ENCODE peak calls at places on chromosomes 16 and 17, in six cellular contexts. One of them, this sample, is unnamed.

GRCh38 chr17:10048951-10049350 is 143.9 kb upstream of the RCVRN start:
- DNase-seq in adipocyte: no peak
- DNase-seq in WERI-Rb-1: no peak
- DNase-seq in SJCRH30: no peak
- DNase-seq in stomach: no peak
- DNase-seq in cardiac fibroblast: no peak
- DNase-seq in this sample: no peak

GRCh38 chr17:30323895-30324319 is 9.9 kb downstream of the TMIGD1 start:
- DNase-seq in stomach: peak; percentile 37
- DNase-seq in adipocyte: peak; percentile 22
- DNase-seq in WERI-Rb-1: no peak
- DNase-seq in SJCRH30: peak; percentile 26
- DNase-seq in cardiac fibroblast: peak; percentile 66
- DNase-seq in this sample: peak; percentile 24

GRCh38 chr17:4248504-4249277 is 15.1 kb downstream of the ANKFY1 start:
- DNase-seq in cardiac fibroblast: no peak
- DNase-seq in WERI-Rb-1: no peak
- DNase-seq in stomach: no peak
- DNase-seq in SJCRH30: no peak
- DNase-seq in adipocyte: peak; percentile 7
- DNase-seq in this sample: no peak

GRCh38 chr17:50221500-50222480 is 20.4 kb upstream of the COL1A1 start:
- DNase-seq in WERI-Rb-1: no peak
- DNase-seq in adipocyte: peak; percentile 83
- DNase-seq in cardiac fibroblast: peak; percentile 66
- DNase-seq in stomach: no peak
- DNase-seq in SJCRH30: no peak
- DNase-seq in this sample: peak; percentile 36

GRCh38 chr17:80833952-80834895 is 157.4 kb upstream of the CHMP6 start:
- DNase-seq in SJCRH30: no peak
- DNase-seq in adipocyte: peak; percentile 78
- DNase-seq in stomach: no peak
- DNase-seq in WERI-Rb-1: peak; percentile 64
- DNase-seq in cardiac fibroblast: peak; percentile 79
- DNase-seq in this sample: no peak

GRCh38 chr17:67055811-67056745 is 11.7 kb downstream of the CACNG1 start:
- DNase-seq in stomach: no peak
- DNase-seq in SJCRH30: no peak
- DNase-seq in WERI-Rb-1: peak; percentile 6
- DNase-seq in adipocyte: no peak
- DNase-seq in cardiac fibroblast: no peak
- DNase-seq in this sample: no peak

GRCh38 chr17:44473367-44473766 is 29.8 kb downstream of the GPATCH8 start:
- DNase-seq in stomach: no peak
- DNase-seq in WERI-Rb-1: no peak
- DNase-seq in cardiac fibroblast: no peak
- DNase-seq in SJCRH30: no peak
- DNase-seq in adipocyte: peak; percentile 11
- DNase-seq in this sample: no peak

GRCh38 chr17:57257213-57257873 is 1.0 kb downstream of the MSI2 start:
- DNase-seq in WERI-Rb-1: peak; percentile 67
- DNase-seq in adipocyte: peak; percentile 38
- DNase-seq in stomach: no peak
- DNase-seq in SJCRH30: peak; percentile 41
- DNase-seq in cardiac fibroblast: peak; percentile 3
- DNase-seq in this sample: peak; percentile 40

GRCh38 chr16:54284319-54284930 is 2.2 kb downstream of the IRX3 start:
- DNase-seq in SJCRH30: no peak
- DNase-seq in stomach: peak; percentile 58
- DNase-seq in WERI-Rb-1: peak; percentile 12
- DNase-seq in cardiac fibroblast: no peak
- DNase-seq in adipocyte: no peak
- DNase-seq in this sample: no peak

GRCh38 chr16:85288869-85289660 is 176.8 kb upstream of the CIBAR2 start:
- DNase-seq in adipocyte: no peak
- DNase-seq in WERI-Rb-1: no peak
- DNase-seq in SJCRH30: no peak
- DNase-seq in cardiac fibroblast: no peak
- DNase-seq in stomach: peak; percentile 43
- DNase-seq in this sample: no peak

GRCh38 chr17:75679706-75680201 is 12.6 kb downstream of the SAP30BP start:
- DNase-seq in SJCRH30: no peak
- DNase-seq in WERI-Rb-1: no peak
- DNase-seq in adipocyte: peak; percentile 51
- DNase-seq in cardiac fibroblast: peak; percentile 57
- DNase-seq in stomach: peak; percentile 72
- DNase-seq in this sample: no peak

GRCh38 chr17:80724723-80725388 is 180.2 kb downstream of the RPTOR start:
- DNase-seq in cardiac fibroblast: peak; percentile 90
- DNase-seq in SJCRH30: peak; percentile 87
- DNase-seq in WERI-Rb-1: no peak
- DNase-seq in adipocyte: peak; percentile 82
- DNase-seq in stomach: no peak
- DNase-seq in this sample: no peak

GRCh38 chr16:28292731-28293588 is 635 bp downstream of the SBK1 start:
- DNase-seq in cardiac fibroblast: no peak
- DNase-seq in adipocyte: no peak
- DNase-seq in SJCRH30: no peak
- DNase-seq in WERI-Rb-1: peak; percentile 65
- DNase-seq in stomach: no peak
- DNase-seq in this sample: no peak

GRCh38 chr16:49452568-49452967 is 79.0 kb downstream of the C16orf78 start:
- DNase-seq in adipocyte: no peak
- DNase-seq in cardiac fibroblast: no peak
- DNase-seq in SJCRH30: no peak
- DNase-seq in stomach: no peak
- DNase-seq in WERI-Rb-1: no peak
- DNase-seq in this sample: no peak

GRCh38 chr17:77516902-77517301 is 376.1 kb downstream of the SEC14L1 start:
- DNase-seq in WERI-Rb-1: no peak
- DNase-seq in SJCRH30: peak; percentile 39
- DNase-seq in stomach: peak; percentile 21
- DNase-seq in adipocyte: peak; percentile 12
- DNase-seq in cardiac fibroblast: peak; percentile 82
- DNase-seq in this sample: no peak

GRCh38 chr17:18328643-18329204 is 13.6 kb downstream of the SMCR8 start:
- DNase-seq in cardiac fibroblast: no peak
- DNase-seq in WERI-Rb-1: no peak
- DNase-seq in stomach: no peak
- DNase-seq in SJCRH30: no peak
- DNase-seq in adipocyte: no peak
- DNase-seq in this sample: no peak

GRCh38 chr17:15409721-15410247 is 57.6 kb downstream of the CDRT4 start:
- DNase-seq in stomach: no peak
- DNase-seq in SJCRH30: peak; percentile 65
- DNase-seq in adipocyte: peak; percentile 92
- DNase-seq in cardiac fibroblast: peak; percentile 94
- DNase-seq in WERI-Rb-1: no peak
- DNase-seq in this sample: no peak

GRCh38 chr17:47323382-47324223 is at the start of gene EFCAB13:
- DNase-seq in stomach: peak; percentile 90
- DNase-seq in WERI-Rb-1: peak; percentile 88
- DNase-seq in cardiac fibroblast: peak; percentile 89
- DNase-seq in adipocyte: peak; percentile 84
- DNase-seq in SJCRH30: peak; percentile 95
- DNase-seq in this sample: peak; percentile 98

GRCh38 chr16:89672177-89672941 is 14.1 kb upstream of the CDK10 start:
- DNase-seq in stomach: no peak
- DNase-seq in WERI-Rb-1: no peak
- DNase-seq in SJCRH30: no peak
- DNase-seq in cardiac fibroblast: no peak
- DNase-seq in adipocyte: no peak
- DNase-seq in this sample: no peak

GRCh38 chr17:73269791-73270190 is 8.1 kb upstream of the CPSF4L start:
- DNase-seq in WERI-Rb-1: no peak
- DNase-seq in cardiac fibroblast: no peak
- DNase-seq in SJCRH30: no peak
- DNase-seq in stomach: no peak
- DNase-seq in adipocyte: no peak
- DNase-seq in this sample: no peak
- H3K4me3 ChIP-seq in WERI-Rb-1: no peak overlapping the region
- H3K4me3 ChIP-seq in cardiac fibroblast: no peak overlapping the region
- H3K4me3 ChIP-seq in SJCRH30: no peak overlapping the region
- H3K4me3 ChIP-seq in stomach: no peak overlapping the region
- H3K4me3 ChIP-seq in adipocyte: no peak overlapping the region
- H3K4me3 ChIP-seq in this sample: no peak overlapping the region

GRCh38 chr17:40018211-40019121 is 3.2 kb downstream of the CSF3 start:
- DNase-seq in adipocyte: no peak
- DNase-seq in SJCRH30: no peak
- DNase-seq in cardiac fibroblast: peak; percentile 76
- DNase-seq in stomach: no peak
- DNase-seq in WERI-Rb-1: peak; percentile 64
- DNase-seq in this sample: no peak

GRCh38 chr17:40020146-40020545 is 4.9 kb downstream of the CSF3 start:
- DNase-seq in adipocyte: no peak
- DNase-seq in SJCRH30: no peak
- DNase-seq in WERI-Rb-1: no peak
- DNase-seq in stomach: no peak
- DNase-seq in cardiac fibroblast: no peak
- DNase-seq in this sample: no peak

GRCh38 chr17:40017422-40018080 is 2.3 kb downstream of the CSF3 start:
- DNase-seq in SJCRH30: no peak
- DNase-seq in cardiac fibroblast: peak; percentile 5
- DNase-seq in adipocyte: no peak
- DNase-seq in stomach: no peak
- DNase-seq in WERI-Rb-1: no peak
- DNase-seq in this sample: no peak

GRCh38 chr17:40021471-40021961 is 6.3 kb downstream of the CSF3 start:
- DNase-seq in SJCRH30: peak; percentile 42
- DNase-seq in stomach: no peak
- DNase-seq in WERI-Rb-1: no peak
- DNase-seq in adipocyte: peak; percentile 72
- DNase-seq in cardiac fibroblast: peak; percentile 76
- DNase-seq in this sample: no peak

GRCh38 chr17:40019140-40019991 is 4.1 kb downstream of the CSF3 start:
- DNase-seq in stomach: no peak
- DNase-seq in cardiac fibroblast: peak; percentile 92
- DNase-seq in adipocyte: no peak
- DNase-seq in SJCRH30: no peak
- DNase-seq in WERI-Rb-1: peak; percentile 46
- DNase-seq in this sample: no peak
- H3K4me3 ChIP-seq in stomach: no peak overlapping the region
- H3K4me3 ChIP-seq in cardiac fibroblast: peak overlapping the region; percentile 67
- H3K4me3 ChIP-seq in adipocyte: no peak overlapping the region
- H3K4me3 ChIP-seq in SJCRH30: no peak overlapping the region
- H3K4me3 ChIP-seq in WERI-Rb-1: no peak overlapping the region
- H3K4me3 ChIP-seq in this sample: no peak overlapping the region

DNA sequence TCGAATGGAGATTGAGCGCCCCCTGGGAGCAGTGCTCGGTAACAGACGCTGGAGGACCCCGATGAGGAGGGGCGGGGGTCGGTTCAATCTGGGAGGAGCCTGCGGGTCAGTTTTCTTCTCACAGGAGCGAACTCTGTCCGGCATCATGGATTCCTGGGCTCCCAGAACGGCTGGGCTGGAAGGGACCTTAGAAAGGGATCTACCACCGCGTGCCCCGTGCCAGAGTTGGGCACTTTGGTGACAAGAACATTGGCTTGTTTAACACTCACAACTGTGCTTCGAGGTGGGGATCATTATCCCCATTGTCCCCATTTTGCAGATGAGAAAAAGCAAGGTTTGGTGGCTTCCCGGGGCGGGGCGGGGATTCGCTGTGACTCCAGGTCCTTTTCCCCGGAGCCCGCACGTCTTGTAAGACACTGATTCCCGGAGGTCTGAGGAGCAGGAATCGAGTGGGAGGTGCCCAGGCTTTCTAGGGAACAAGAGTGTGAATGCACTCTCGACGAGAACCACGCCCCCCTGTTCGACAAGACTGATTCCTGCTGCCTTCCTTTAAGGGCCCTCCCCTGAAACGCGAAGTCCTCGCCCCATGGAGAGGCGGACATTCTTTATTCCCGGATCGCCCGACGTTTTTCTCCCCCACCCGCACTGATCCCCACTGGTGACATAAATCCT is 1.5 kb upstream of the FBXL19 start:
- DNase-seq in adipocyte: peak; percentile 96
- DNase-seq in WERI-Rb-1: peak; percentile 93
- DNase-seq in stomach: peak; percentile 90
- DNase-seq in cardiac fibroblast: peak; percentile 91
- DNase-seq in SJCRH30: peak; percentile 93
- DNase-seq in this sample: peak; percentile 90
- H3K4me3 ChIP-seq in adipocyte: peak overlapping the region; percentile 89
- H3K4me3 ChIP-seq in WERI-Rb-1: peak overlapping the region; percentile 91
- H3K4me3 ChIP-seq in stomach: peak overlapping the region; percentile 82
- H3K4me3 ChIP-seq in cardiac fibroblast: peak overlapping the region; percentile 64
- H3K4me3 ChIP-seq in SJCRH30: peak overlapping the region; percentile 89
- H3K4me3 ChIP-seq in this sample: peak overlapping the region; percentile 86

DNA sequence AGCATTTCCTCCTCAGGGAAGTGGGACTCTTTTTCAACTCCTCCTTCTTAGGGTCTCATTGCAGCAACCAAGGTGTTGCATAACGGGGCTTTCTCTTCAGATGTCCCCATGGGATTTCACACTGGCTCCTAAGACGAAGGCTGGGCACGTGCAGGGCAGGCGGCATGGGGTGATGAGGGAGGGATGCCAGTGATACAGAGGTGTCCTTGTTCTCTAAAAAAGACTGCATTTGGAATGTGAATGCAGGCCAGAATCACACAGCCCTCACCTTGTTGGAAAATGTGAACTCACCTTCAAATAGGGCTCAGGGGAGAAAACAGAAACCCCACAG is 105.6 kb downstream of the XYLT1 start:
- DNase-seq in cardiac fibroblast: no peak
- DNase-seq in SJCRH30: no peak
- DNase-seq in adipocyte: peak; percentile 38
- DNase-seq in stomach: no peak
- DNase-seq in WERI-Rb-1: no peak
- DNase-seq in this sample: no peak
- H3K4me3 ChIP-seq in cardiac fibroblast: no peak overlapping the region
- H3K4me3 ChIP-seq in SJCRH30: no peak overlapping the region
- H3K4me3 ChIP-seq in adipocyte: peak overlapping the region; percentile 52
- H3K4me3 ChIP-seq in stomach: no peak overlapping the region
- H3K4me3 ChIP-seq in WERI-Rb-1: no peak overlapping the region
- H3K4me3 ChIP-seq in this sample: no peak overlapping the region

GRCh38 chr17:82592751-82593589 is 55.3 kb downstream of the WDR45B start:
- DNase-seq in cardiac fibroblast: peak; percentile 73
- DNase-seq in WERI-Rb-1: peak; percentile 70
- DNase-seq in stomach: peak; percentile 82
- DNase-seq in SJCRH30: peak; percentile 87
- DNase-seq in adipocyte: peak; percentile 83
- DNase-seq in this sample: peak; percentile 62
- H3K4me3 ChIP-seq in cardiac fibroblast: peak overlapping the region; percentile 63
- H3K4me3 ChIP-seq in WERI-Rb-1: peak overlapping the region; percentile 25
- H3K4me3 ChIP-seq in stomach: peak overlapping the region; percentile 62
- H3K4me3 ChIP-seq in SJCRH30: peak overlapping the region; percentile 48
- H3K4me3 ChIP-seq in adipocyte: peak overlapping the region; percentile 83
- H3K4me3 ChIP-seq in this sample: peak overlapping the region; percentile 36

This sample was measured in GM12865.